ENCODE peak calls at places on chromosomes 3 and 15, in seven cellular contexts. G, K, F, R, P, H and M are unnamed samples.

GRCh38 chr3:131900891-131901290 is 133.9 kb downstream of the CPNE4 start:
- DNase-seq in G (no peak), K (no peak), F (no peak), R (no peak), P (no peak), H (no peak), M (no peak)

GRCh38 chr3:130849111-130849552 is 44.8 kb upstream of the ATP2C1 start:
- DNase-seq in G (peak), K (no peak), F (peak), R (no peak), P (no peak), H (no peak), M (peak)

GRCh38 chr15:51759557-51760070 is 8.2 kb downstream of the TMOD2 start:
- DNase-seq in G (no peak), K (peak), F (peak), R (no peak), P (peak), H (peak), M (no peak)

GRCh38 chr15:68565701-68566100 is 13.1 kb upstream of the CORO2B start:
- DNase-seq in G (no peak), K (no peak), F (no peak), R (no peak), P (no peak), H (no peak), M (no peak)

GRCh38 chr15:91525746-91526145 is 327.8 kb upstream of the SLCO3A1 start:
- DNase-seq in G (no peak), K (no peak), F (no peak), R (no peak), P (no peak), H (no peak), M (no peak)

GRCh38 chr3:185779461-185779860 is 45.4 kb downstream of the IGF2BP2 start:
- DNase-seq in G (no peak), K (no peak), F (no peak), R (no peak), P (no peak), H (no peak), M (no peak)

GRCh38 chr3:176513604-176514003 is 683.7 kb downstream of the TBL1XR1 start:
- DNase-seq in G (no peak), K (no peak), F (no peak), R (no peak), P (peak), H (no peak), M (no peak)

GRCh38 chr15:87707581-87708130 is 548.9 kb downstream of the NTRK3 start:
- DNase-seq in G (no peak), K (no peak), F (no peak), R (no peak), P (no peak), H (no peak), M (no peak)

GRCh38 chr3:124174910-124175874 is 183.3 kb upstream of the ROPN1 start:
- DNase-seq in G (no peak), K (no peak), F (no peak), R (no peak), P (no peak), H (no peak), M (no peak)

GRCh38 chr3:30951806-30952205 is 57.3 kb upstream of the GADL1 start:
- DNase-seq in G (no peak), K (no peak), F (no peak), R (no peak), P (peak), H (no peak), M (no peak)

GRCh38 chr3:129518048-129518570 is 10.3 kb upstream of the RHO start:
- DNase-seq in G (no peak), K (no peak), F (no peak), R (no peak), P (no peak), H (no peak), M (no peak)

GRCh38 chr15:74833376-74834107 is 7.1 kb downstream of the CPLX3 start:
- DNase-seq in G (no peak), K (no peak), F (no peak), R (no peak), P (no peak), H (no peak), M (no peak)

GRCh38 chr3:189632238-189632637 is 1.0 kb downstream of the TP63 start:
- DNase-seq in G (no peak), K (no peak), F (no peak), R (no peak), P (no peak), H (no peak), M (no peak)
- H3K4me3 ChIP-seq in G (peak), K (no peak), F (no peak), R (peak), P (no peak), H (no peak), M (peak)

GRCh38 chr3:183636221-183637105 is 1.0 kb downstream of the KLHL24 start:
- DNase-seq in G (peak), K (peak), F (peak), R (peak), P (peak), H (peak), M (peak)

GRCh38 chr3:183635431-183636220 is at the start of gene KLHL24:
- DNase-seq in G (peak), K (peak), F (peak), R (peak), P (peak), H (peak), M (peak)

GRCh38 chr3:183635107-183635430 is 354 bp upstream of the KLHL24 start:
- DNase-seq in G (no peak), K (no peak), F (no peak), R (no peak), P (no peak), H (no peak), M (no peak)

GRCh38 chr3:183637106-183637486 is 1.7 kb downstream of the KLHL24 start:
- DNase-seq in G (no peak), K (no peak), F (no peak), R (no peak), P (no peak), H (no peak), M (no peak)

GRCh38 chr3:183638092-183638644 is 2.7 kb downstream of the KLHL24 start:
- DNase-seq in G (no peak), K (no peak), F (no peak), R (no peak), P (no peak), H (no peak), M (no peak)
- H3K4me3 ChIP-seq in G (peak), K (no peak), F (no peak), R (no peak), P (no peak), H (no peak), M (peak)

GRCh38 chr3:188899887-188900286 is 271.9 kb upstream of the TPRG1 start:
- DNase-seq in G (no peak), K (no peak), F (no peak), R (no peak), P (no peak), H (no peak), M (no peak)

GRCh38 chr3:188904670-188905069 is 267.1 kb upstream of the TPRG1 start:
- DNase-seq in G (no peak), K (no peak), F (peak), R (no peak), P (peak), H (peak), M (no peak)

GRCh38 chr3:188901671-188902331 is 270.0 kb upstream of the TPRG1 start:
- DNase-seq in G (no peak), K (no peak), F (no peak), R (no peak), P (no peak), H (no peak), M (no peak)

GRCh38 chr3:188901126-188901525 is 270.6 kb upstream of the TPRG1 start:
- DNase-seq in G (no peak), K (no peak), F (peak), R (no peak), P (peak), H (peak), M (no peak)

DNA sequence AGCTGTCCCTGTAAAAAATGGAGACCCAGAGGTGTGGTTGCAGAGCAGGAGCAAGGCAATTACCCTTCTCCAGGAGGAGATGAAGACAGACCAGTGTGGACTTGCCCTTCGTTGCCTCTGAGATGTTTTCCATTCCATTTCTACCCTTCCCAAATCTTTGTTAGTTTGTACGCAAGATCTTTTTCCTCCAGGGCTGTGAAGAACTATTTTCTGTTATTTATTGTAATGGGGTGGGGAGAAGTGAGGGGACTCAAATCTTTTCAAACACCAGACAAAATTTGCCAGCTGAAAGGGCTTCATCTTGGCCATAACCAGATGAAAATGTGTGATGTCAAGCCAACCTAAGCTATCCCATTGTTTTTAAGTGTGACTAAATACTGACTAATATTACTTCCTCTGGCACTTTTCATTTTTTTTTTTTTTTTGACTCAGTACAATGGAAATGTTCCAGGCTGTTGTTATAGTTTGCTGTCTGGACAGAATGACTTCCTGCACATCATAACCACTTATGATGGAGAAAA is 271.3 kb upstream of the TPRG1 start:
- DNase-seq in G (no peak), K (peak), F (peak), R (peak), P (peak), H (peak), M (no peak)
- H3K4me3 ChIP-seq in G (no peak), K (no peak), F (no peak), R (no peak), P (no peak), H (no peak), M (no peak)

GRCh38 chr15:90060797-90061196 is 41.5 kb downstream of the IDH2 start:
- DNase-seq in G (no peak), K (no peak), F (no peak), R (no peak), P (no peak), H (no peak), M (no peak)

GRCh38 chr15:90062023-90062728 is 40.1 kb downstream of the IDH2 start:
- DNase-seq in G (no peak), K (no peak), F (peak), R (no peak), P (peak), H (peak), M (no peak)

GRCh38 chr15:90062729-90063684 is 39.3 kb downstream of the IDH2 start:
- DNase-seq in G (no peak), K (no peak), F (no peak), R (no peak), P (no peak), H (no peak), M (no peak)

GRCh38 chr15:90058308-90058707 is 44.0 kb downstream of the IDH2 start:
- DNase-seq in G (no peak), K (no peak), F (no peak), R (no peak), P (no peak), H (no peak), M (no peak)

GRCh38 chr15:90059208-90059985 is 42.9 kb downstream of the IDH2 start:
- DNase-seq in G (peak), K (no peak), F (no peak), R (no peak), P (peak), H (no peak), M (peak)
- H3K4me3 ChIP-seq in G (no peak), K (no peak), F (no peak), R (no peak), P (no peak), H (no peak), M (no peak)

GRCh38 chr3:80087769-80088168 is 320.0 kb upstream of the ROBO1 start:
- DNase-seq in G (no peak), K (no peak), F (peak), R (no peak), P (peak), H (no peak), M (no peak)
- H3K4me3 ChIP-seq in G (no peak), K (no peak), F (no peak), R (no peak), P (no peak), H (no peak), M (no peak)

GRCh38 chr3:66472313-66473134 is 28.3 kb downstream of the LRIG1 start:
- DNase-seq in G (no peak), K (no peak), F (peak), R (peak), P (peak), H (peak), M (no peak)

GRCh38 chr3:66475386-66476020 is 25.3 kb downstream of the LRIG1 start:
- DNase-seq in G (no peak), K (no peak), F (no peak), R (no peak), P (no peak), H (no peak), M (no peak)

GRCh38 chr3:66473181-66473580 is 27.6 kb downstream of the LRIG1 start:
- DNase-seq in G (no peak), K (no peak), F (no peak), R (no peak), P (peak), H (no peak), M (no peak)

GRCh38 chr3:66470956-66471686 is 29.7 kb downstream of the LRIG1 start:
- DNase-seq in G (no peak), K (no peak), F (no peak), R (no peak), P (no peak), H (no peak), M (no peak)

GRCh38 chr3:66473637-66474036 is 27.2 kb downstream of the LRIG1 start:
- DNase-seq in G (no peak), K (peak), F (no peak), R (no peak), P (peak), H (peak), M (no peak)
- H3K4me3 ChIP-seq in G (peak), K (no peak), F (no peak), R (no peak), P (no peak), H (no peak), M (no peak)

DNA sequence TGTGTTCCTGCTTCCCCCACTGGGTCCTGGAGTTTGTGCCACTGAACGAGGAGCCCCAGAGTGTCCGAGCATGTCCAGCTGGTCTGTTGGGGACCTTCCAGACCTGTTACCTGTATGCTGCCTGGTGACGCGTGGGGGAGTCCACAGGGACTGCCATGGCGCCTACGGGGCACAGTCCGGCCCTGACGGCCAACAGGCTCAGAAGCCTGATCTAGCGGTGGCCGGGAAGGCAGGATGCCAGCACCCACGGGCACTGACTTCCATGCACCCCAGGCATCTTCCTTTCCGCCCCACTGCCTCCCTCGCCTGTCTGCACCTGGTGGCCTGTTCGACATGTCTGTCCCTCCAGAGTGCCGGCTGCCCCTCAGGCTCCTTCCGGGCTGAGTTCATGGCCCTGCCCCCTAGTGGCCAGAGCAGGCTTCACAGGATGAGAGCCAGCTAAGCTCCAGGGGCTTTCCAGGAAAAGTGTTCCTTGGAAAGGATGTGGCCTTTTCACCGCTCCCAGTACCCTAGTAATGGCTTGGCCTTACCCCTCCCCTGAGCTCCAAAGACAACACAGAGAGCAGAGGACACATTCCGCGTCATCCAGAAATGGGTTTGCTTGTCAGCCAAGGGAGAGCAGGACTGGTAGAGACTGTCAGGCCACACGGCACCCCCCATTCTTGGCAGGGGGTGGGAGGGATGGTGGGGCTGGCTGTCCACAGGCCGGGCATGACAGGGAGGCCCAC is 35.7 kb downstream of the NGRN start:
- DNase-seq in G (peak), K (no peak), F (peak), R (peak), P (peak), H (peak), M (peak)
- H3K4me3 ChIP-seq in G (no peak), K (no peak), F (no peak), R (no peak), P (no peak), H (no peak), M (no peak)